ENCODE peak calls at places on chromosomes 11 and 22, in seven cellular contexts. One of them, this sample, is unnamed.

GRCh38 chr11:65793144-65793581 is 6.3 kb downstream of the OVOL1 start:
- DNase-seq in T-helper 9 cell: no peak
- DNase-seq in HTR-8/SVneo: no peak
- DNase-seq in activated naive CD8-positive, alpha-beta T cell treated with anti-CD3 and anti-CD28 coated beads for 36 hours: no peak
- DNase-seq in activated CD4-positive, alpha-beta T cell treated with anti-CD3 and anti-CD28 coated beads, Interleukin-2, amount 10 ng/mL, durations not matched to agents 7 days and 5 days: no peak
- DNase-seq in H54: no peak
- DNase-seq in transverse colon: peak
- DNase-seq in this sample: no peak

GRCh38 chr22:40766956-40767355 is 52.2 kb downstream of the SLC25A17 start:
- DNase-seq in HTR-8/SVneo: no peak
- DNase-seq in activated naive CD8-positive, alpha-beta T cell treated with anti-CD3 and anti-CD28 coated beads for 36 hours: no peak
- DNase-seq in transverse colon: no peak
- DNase-seq in activated CD4-positive, alpha-beta T cell treated with anti-CD3 and anti-CD28 coated beads, Interleukin-2, amount 10 ng/mL, durations not matched to agents 7 days and 5 days: no peak
- DNase-seq in H54: no peak
- DNase-seq in T-helper 9 cell: no peak
- DNase-seq in this sample: no peak

GRCh38 chr11:77801477-77801876 is 19.0 kb downstream of the RSF1 start:
- DNase-seq in activated CD4-positive, alpha-beta T cell treated with anti-CD3 and anti-CD28 coated beads, Interleukin-2, amount 10 ng/mL, durations not matched to agents 7 days and 5 days: no peak
- DNase-seq in transverse colon: no peak
- DNase-seq in T-helper 9 cell: no peak
- DNase-seq in activated naive CD8-positive, alpha-beta T cell treated with anti-CD3 and anti-CD28 coated beads for 36 hours: no peak
- DNase-seq in HTR-8/SVneo: no peak
- DNase-seq in H54: no peak
- DNase-seq in this sample: no peak

GRCh38 chr11:72216638-72217037 is at the start of gene FOLR2:
- DNase-seq in HTR-8/SVneo: no peak
- DNase-seq in H54: no peak
- DNase-seq in activated CD4-positive, alpha-beta T cell treated with anti-CD3 and anti-CD28 coated beads, Interleukin-2, amount 10 ng/mL, durations not matched to agents 7 days and 5 days: no peak
- DNase-seq in transverse colon: no peak
- DNase-seq in activated naive CD8-positive, alpha-beta T cell treated with anti-CD3 and anti-CD28 coated beads for 36 hours: no peak
- DNase-seq in T-helper 9 cell: no peak
- DNase-seq in this sample: no peak

GRCh38 chr11:35478411-35479139 is 46.8 kb downstream of the PAMR1 start:
- DNase-seq in HTR-8/SVneo: no peak
- DNase-seq in T-helper 9 cell: no peak
- DNase-seq in H54: no peak
- DNase-seq in transverse colon: peak
- DNase-seq in activated CD4-positive, alpha-beta T cell treated with anti-CD3 and anti-CD28 coated beads, Interleukin-2, amount 10 ng/mL, durations not matched to agents 7 days and 5 days: no peak
- DNase-seq in activated naive CD8-positive, alpha-beta T cell treated with anti-CD3 and anti-CD28 coated beads for 36 hours: no peak
- DNase-seq in this sample: no peak

GRCh38 chr11:44208976-44209603 is 100.8 kb downstream of the ALX4 start:
- DNase-seq in HTR-8/SVneo: no peak
- DNase-seq in activated naive CD8-positive, alpha-beta T cell treated with anti-CD3 and anti-CD28 coated beads for 36 hours: no peak
- DNase-seq in activated CD4-positive, alpha-beta T cell treated with anti-CD3 and anti-CD28 coated beads, Interleukin-2, amount 10 ng/mL, durations not matched to agents 7 days and 5 days: no peak
- DNase-seq in H54: no peak
- DNase-seq in transverse colon: no peak
- DNase-seq in T-helper 9 cell: no peak
- DNase-seq in this sample: no peak

GRCh38 chr11:21814169-21814568 is 378.7 kb upstream of the ANO5 start:
- DNase-seq in activated naive CD8-positive, alpha-beta T cell treated with anti-CD3 and anti-CD28 coated beads for 36 hours: no peak
- DNase-seq in HTR-8/SVneo: no peak
- DNase-seq in T-helper 9 cell: no peak
- DNase-seq in transverse colon: no peak
- DNase-seq in activated CD4-positive, alpha-beta T cell treated with anti-CD3 and anti-CD28 coated beads, Interleukin-2, amount 10 ng/mL, durations not matched to agents 7 days and 5 days: no peak
- DNase-seq in H54: no peak
- DNase-seq in this sample: no peak

GRCh38 chr11:103602846-103603245 is 433.6 kb upstream of the DDI1 start:
- DNase-seq in H54: no peak
- DNase-seq in transverse colon: no peak
- DNase-seq in activated naive CD8-positive, alpha-beta T cell treated with anti-CD3 and anti-CD28 coated beads for 36 hours: no peak
- DNase-seq in T-helper 9 cell: no peak
- DNase-seq in HTR-8/SVneo: no peak
- DNase-seq in activated CD4-positive, alpha-beta T cell treated with anti-CD3 and anti-CD28 coated beads, Interleukin-2, amount 10 ng/mL, durations not matched to agents 7 days and 5 days: no peak
- DNase-seq in this sample: no peak

GRCh38 chr22:22348127-22348814 is 103.7 kb downstream of the VPREB1 start:
- DNase-seq in transverse colon: no peak
- DNase-seq in activated naive CD8-positive, alpha-beta T cell treated with anti-CD3 and anti-CD28 coated beads for 36 hours: no peak
- DNase-seq in T-helper 9 cell: no peak
- DNase-seq in activated CD4-positive, alpha-beta T cell treated with anti-CD3 and anti-CD28 coated beads, Interleukin-2, amount 10 ng/mL, durations not matched to agents 7 days and 5 days: peak
- DNase-seq in HTR-8/SVneo: no peak
- DNase-seq in H54: no peak
- DNase-seq in this sample: no peak

GRCh38 chr11:12258451-12258850 is 118.9 kb upstream of the PARVA start:
- DNase-seq in transverse colon: no peak
- DNase-seq in activated CD4-positive, alpha-beta T cell treated with anti-CD3 and anti-CD28 coated beads, Interleukin-2, amount 10 ng/mL, durations not matched to agents 7 days and 5 days: no peak
- DNase-seq in T-helper 9 cell: no peak
- DNase-seq in H54: no peak
- DNase-seq in activated naive CD8-positive, alpha-beta T cell treated with anti-CD3 and anti-CD28 coated beads for 36 hours: no peak
- DNase-seq in HTR-8/SVneo: no peak
- DNase-seq in this sample: no peak

GRCh38 chr11:81036168-81036870 is 1595.5 kb upstream of the TENM4 start:
- DNase-seq in H54: no peak
- DNase-seq in activated CD4-positive, alpha-beta T cell treated with anti-CD3 and anti-CD28 coated beads, Interleukin-2, amount 10 ng/mL, durations not matched to agents 7 days and 5 days: no peak
- DNase-seq in T-helper 9 cell: no peak
- DNase-seq in transverse colon: no peak
- DNase-seq in HTR-8/SVneo: no peak
- DNase-seq in activated naive CD8-positive, alpha-beta T cell treated with anti-CD3 and anti-CD28 coated beads for 36 hours: no peak
- DNase-seq in this sample: no peak

GRCh38 chr22:25876871-25877270 is 134.9 kb downstream of the MYO18B start:
- DNase-seq in activated naive CD8-positive, alpha-beta T cell treated with anti-CD3 and anti-CD28 coated beads for 36 hours: no peak
- DNase-seq in T-helper 9 cell: no peak
- DNase-seq in activated CD4-positive, alpha-beta T cell treated with anti-CD3 and anti-CD28 coated beads, Interleukin-2, amount 10 ng/mL, durations not matched to agents 7 days and 5 days: no peak
- DNase-seq in H54: no peak
- DNase-seq in HTR-8/SVneo: no peak
- DNase-seq in transverse colon: no peak
- DNase-seq in this sample: no peak

GRCh38 chr11:16252373-16252772 is 104.0 kb downstream of the SOX6 start:
- DNase-seq in activated naive CD8-positive, alpha-beta T cell treated with anti-CD3 and anti-CD28 coated beads for 36 hours: no peak
- DNase-seq in T-helper 9 cell: no peak
- DNase-seq in HTR-8/SVneo: no peak
- DNase-seq in transverse colon: no peak
- DNase-seq in activated CD4-positive, alpha-beta T cell treated with anti-CD3 and anti-CD28 coated beads, Interleukin-2, amount 10 ng/mL, durations not matched to agents 7 days and 5 days: no peak
- DNase-seq in H54: no peak
- DNase-seq in this sample: no peak

GRCh38 chr22:46942816-46943783 is 180.7 kb downstream of the TBC1D22A start:
- DNase-seq in activated CD4-positive, alpha-beta T cell treated with anti-CD3 and anti-CD28 coated beads, Interleukin-2, amount 10 ng/mL, durations not matched to agents 7 days and 5 days: no peak
- DNase-seq in HTR-8/SVneo: no peak
- DNase-seq in T-helper 9 cell: no peak
- DNase-seq in transverse colon: no peak
- DNase-seq in activated naive CD8-positive, alpha-beta T cell treated with anti-CD3 and anti-CD28 coated beads for 36 hours: no peak
- DNase-seq in H54: no peak
- DNase-seq in this sample: no peak

GRCh38 chr11:128765571-128766530 is 72.0 kb downstream of the FLI1 start:
- DNase-seq in transverse colon: no peak
- DNase-seq in T-helper 9 cell: no peak
- DNase-seq in activated CD4-positive, alpha-beta T cell treated with anti-CD3 and anti-CD28 coated beads, Interleukin-2, amount 10 ng/mL, durations not matched to agents 7 days and 5 days: no peak
- DNase-seq in H54: no peak
- DNase-seq in HTR-8/SVneo: no peak
- DNase-seq in activated naive CD8-positive, alpha-beta T cell treated with anti-CD3 and anti-CD28 coated beads for 36 hours: no peak
- DNase-seq in this sample: no peak

GRCh38 chr22:19590696-19591095 is 66.5 kb upstream of the CLDN5 start:
- DNase-seq in activated CD4-positive, alpha-beta T cell treated with anti-CD3 and anti-CD28 coated beads, Interleukin-2, amount 10 ng/mL, durations not matched to agents 7 days and 5 days: no peak
- DNase-seq in T-helper 9 cell: no peak
- DNase-seq in HTR-8/SVneo: no peak
- DNase-seq in H54: no peak
- DNase-seq in activated naive CD8-positive, alpha-beta T cell treated with anti-CD3 and anti-CD28 coated beads for 36 hours: no peak
- DNase-seq in transverse colon: no peak
- DNase-seq in this sample: no peak

This sample was measured in activated effector memory CD4-positive, alpha-beta T cell treated with Interleukin-2 at 50 U/mL for 16 hours.